ENCODE peak calls at places on chromosomes 5 and 9, in four cellular contexts. T is heart left ventricle, B is fibroblast of lung, R is Caco-2. Q is an unnamed sample. For H3K4me1, the result is how much of the 10 kb centered on the place peaks cover.

GRCh38 chr9:114357911-114358328 is 28.3 kb downstream of the ORM2 start:
- DNase-seq in R (no peak), T (no peak), B (no peak), Q (no peak)

GRCh38 chr9:123722378-123722777 is 207.5 kb downstream of the DENND1A start:
- DNase-seq in T (no peak), B (no peak), R (no peak), Q (no peak)

GRCh38 chr9:73081979-73082657 is 69.5 kb upstream of the ANXA1 start:
- DNase-seq in R (no peak), T (no peak), B (peak), Q (no peak)

GRCh38 chr5:81420039-81420667 is 26.2 kb upstream of the ACOT12 start:
- DNase-seq in R (no peak), B (peak), T (no peak), Q (no peak)

GRCh38 chr9:133307271-133307670 is 28.7 kb downstream of the SURF6 start:
- DNase-seq in T (no peak), R (no peak), B (no peak), Q (no peak)

GRCh38 chr5:91478096-91478495 is 95.0 kb upstream of the ARRDC3 start:
- DNase-seq in R (no peak), B (no peak), T (no peak), Q (no peak)

GRCh38 chr5:119417891-119418781 is 34.2 kb upstream of the HSD17B4 start:
- DNase-seq in T (no peak), R (no peak), B (peak), Q (no peak)

GRCh38 chr9:19116391-19116790 is 10.9 kb downstream of the PLIN2 start:
- DNase-seq in B (peak), T (peak), R (no peak), Q (no peak)

GRCh38 chr5:33827885-33828284 is 63.9 kb downstream of the ADAMTS12 start:
- DNase-seq in B (peak), T (no peak), R (no peak), Q (no peak)

GRCh38 chr9:37350486-37351190 is 71.9 kb upstream of the GRHPR start:
- DNase-seq in T (no peak), R (no peak), B (peak), Q (no peak)

GRCh38 chr9:112705773-112706427 is 12.0 kb downstream of the INIP start:
- DNase-seq in R (no peak), B (peak), T (no peak), Q (peak)

GRCh38 chr5:38265546-38266179 is 7.3 kb downstream of the EGFLAM start:
- DNase-seq in R (peak), B (peak), T (peak), Q (peak)

GRCh38 chr5:93186031-93186682 is 394.9 kb downstream of the NR2F1-AS1 start:
- DNase-seq in R (no peak), B (peak), T (no peak), Q (no peak)

GRCh38 chr5:158976035-158976434 is 123.7 kb downstream of the EBF1 start:
- DNase-seq in B (peak), R (no peak), T (no peak), Q (no peak)

GRCh38 chr5:452856-453710 is 10.1 kb downstream of the EXOC3 start:
- DNase-seq in B (no peak), R (peak), T (peak), Q (peak)

GRCh38 chr5:150410524-150411244 is 2.0 kb downstream of the CD74 start:
- DNase-seq in B (peak), R (peak), T (peak), Q (peak)

GRCh38 chr9:127959841-127960409 is 20.9 kb downstream of the EEIG1 start:
- DNase-seq in T (peak), B (no peak), R (no peak), Q (no peak)

GRCh38 chr5:146873186-146873917 is 5.2 kb downstream of the PPP2R2B start:
- DNase-seq in T (no peak), B (peak), R (no peak), Q (no peak)

GRCh38 chr5:52684056-52684455 is 103.7 kb upstream of the ITGA1 start:
- DNase-seq in B (peak), R (no peak), T (no peak), Q (no peak)

GRCh38 chr9:33151007-33151557 is 16.1 kb downstream of the B4GALT1 start:
- DNase-seq in T (peak), R (no peak), B (peak), Q (peak)

GRCh38 chr9:85202596-85202995 is 533.1 kb downstream of the NTRK2 start:
- DNase-seq in B (peak), R (no peak), T (no peak), Q (peak)

GRCh38 chr9:135995816-135996215 is 34.6 kb upstream of the UBAC1 start:
- DNase-seq in R (no peak), T (no peak), B (no peak), Q (no peak)

DNA sequence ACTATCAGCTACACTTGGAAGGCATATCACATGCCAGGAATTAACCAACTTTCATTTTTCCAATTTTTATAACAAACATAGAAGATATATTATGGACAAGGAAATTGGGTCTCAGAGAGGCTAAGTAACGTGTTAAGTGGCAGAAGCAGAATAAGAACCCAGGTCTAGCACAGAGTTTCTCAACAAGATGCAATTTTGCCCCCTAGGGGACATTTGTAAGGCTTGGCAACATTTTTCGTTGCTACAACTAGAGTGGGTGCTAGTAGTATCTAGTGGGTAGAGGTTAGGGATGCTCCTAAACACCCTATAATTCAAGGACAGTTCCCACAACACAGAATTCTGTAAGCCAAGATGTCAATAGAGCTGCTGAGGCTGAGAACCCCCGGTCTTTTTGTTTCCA is 180.6 kb downstream of the SNCAIP start:
- DNase-seq in T (no peak), R (no peak), B (no peak), Q (peak)
- TF ChIP-seq CTCF in T (no peak), R (no peak), B (no peak), Q (peak)

GRCh38 chr5:54836959-54837534 is 148.3 kb downstream of the ESM1 start:
- DNase-seq in R (no peak), B (no peak), T (no peak), Q (no peak)
- H3K4me1 ChIP-seq in R (under half), B (under half), T (under half), Q (under half)

DNA sequence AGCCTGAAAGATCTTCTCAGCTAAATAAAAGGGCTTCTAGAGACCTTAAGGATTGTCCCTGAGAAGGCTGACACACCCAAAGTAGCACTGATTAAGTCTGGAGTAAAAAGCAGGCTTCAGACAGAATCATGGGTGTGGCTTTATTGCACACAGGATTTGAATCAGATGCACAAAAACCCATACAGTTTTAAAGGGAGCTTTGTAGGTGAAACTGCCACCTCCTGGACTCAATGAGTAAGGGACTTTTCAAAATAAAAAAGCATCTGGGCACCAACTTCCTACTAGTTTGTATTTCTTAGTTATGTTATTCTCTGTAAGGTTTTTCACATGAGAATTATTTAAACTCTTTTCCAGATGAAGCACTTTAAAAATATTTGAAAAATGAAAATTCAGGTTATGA is 129.4 kb downstream of the EDIL3 start:
- DNase-seq in B (peak), T (no peak), R (no peak), Q (no peak)
- TF ChIP-seq CTCF in B (peak), T (peak), R (peak), Q (peak)

DNA sequence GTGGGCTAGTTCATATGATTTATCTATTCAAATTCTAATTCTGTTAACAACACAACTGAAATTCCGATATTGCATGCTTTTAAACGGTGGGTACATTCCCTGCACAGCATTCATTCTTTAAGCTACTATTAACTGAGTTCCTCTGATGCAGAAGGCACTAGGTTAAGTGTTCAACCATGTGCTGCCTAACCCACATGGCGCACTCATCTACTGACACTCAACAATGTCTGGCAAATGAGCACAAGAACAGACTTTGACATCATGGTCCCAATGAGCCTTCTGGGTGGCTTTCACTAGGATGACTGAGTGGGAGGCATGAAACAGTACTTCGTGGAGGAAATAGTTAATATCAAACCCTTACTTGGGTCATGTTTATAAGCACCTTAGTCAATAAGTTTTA is 10.2 kb downstream of the NREP start:
- DNase-seq in B (peak), R (no peak), T (no peak), Q (no peak)
- H3K4me1 ChIP-seq in B (under half), R (under half), T (half or more), Q (under half)